ENCODE peak calls at places on chromosomes 2 and 18, in ten cellular contexts. Z is COR-L47; B is neural crest cell; T is NCI-H1694; G is activated naive CD4-positive, alpha-beta T cell treated with anti-CD3 and anti-CD28 coated beads for 36 hours; C is cardiac fibroblast; K is activated T-helper 1 cell treated with Interleukin-2 at 50 U/mL for 16 hours; D is iris pigment epithelial cell; E is GM19239; W is activated CD8-positive, alpha-beta memory T cell treated with anti-CD3 and anti-CD28 coated beads for 48 hours. Y is an unnamed sample.
A peak's percentile ranks its signal among the peaks of the same experiment; 100 is the strongest.

GRCh38 chr2:23453936-23454460 is 69.0 kb downstream of the KLHL29 start:
- DNase-seq in Z (no peak), B (no peak), T (no peak), G (no peak), C (no peak), K (no peak), D (no peak), E (no peak), W (no peak), Y (no peak)

GRCh38 chr2:190947711-190948251 is 66.2 kb downstream of the STAT1 start:
- DNase-seq in Z (no peak), B (no peak), T (no peak), G (peak; percentile 42), C (peak; percentile 88), K (no peak), D (peak; percentile 77), E (no peak), W (no peak), Y (peak; percentile 85)

GRCh38 chr2:73101626-73102256 is 11.0 kb downstream of the RAB11FIP5 start:
- DNase-seq in Z (no peak), B (no peak), T (no peak), G (no peak), C (no peak), K (no peak), D (peak; percentile 21), E (no peak), W (no peak), Y (peak; percentile 86)

GRCh38 chr18:50128506-50129271 is 66.3 kb downstream of the MYO5B start:
- DNase-seq in Z (peak; percentile 86), B (no peak), T (no peak), G (no peak), C (no peak), K (no peak), D (no peak), E (no peak), W (no peak), Y (no peak)

GRCh38 chr2:9800975-9801723 is 42.1 kb upstream of the TAF1B start:
- DNase-seq in Z (no peak), B (no peak), T (no peak), G (no peak), C (peak; percentile 45), K (peak; percentile 19), D (peak; percentile 72), E (no peak), W (no peak), Y (peak; percentile 72)

GRCh38 chr2:215364157-215365155 is 52.6 kb downstream of the ATIC start:
- DNase-seq in Z (no peak), B (no peak), T (no peak), G (no peak), C (peak; percentile 28), K (no peak), D (peak; percentile 21), E (no peak), W (no peak), Y (peak; percentile 31)

GRCh38 chr2:121595012-121595891 is 54.0 kb downstream of the CLASP1 start:
- DNase-seq in Z (no peak), B (no peak), T (no peak), G (no peak), C (no peak), K (no peak), D (no peak), E (no peak), W (no peak), Y (no peak)

GRCh38 chr2:218781691-218782528 is at the start of gene CYP27A1:
- DNase-seq in Z (peak; percentile 8), B (peak; percentile 16), T (no peak), G (no peak), C (peak; percentile 32), K (no peak), D (peak; percentile 27), E (no peak), W (no peak), Y (peak; percentile 44)

GRCh38 chr2:161992526-161992925 is 81.5 kb downstream of the DPP4 start:
- DNase-seq in Z (no peak), B (no peak), T (no peak), G (peak; percentile 80), C (peak; percentile 24), K (peak; percentile 47), D (peak; percentile 37), E (no peak), W (no peak), Y (peak; percentile 8)

GRCh38 chr2:101782427-101782792 is 84.9 kb downstream of the MAP4K4 start:
- DNase-seq in Z (no peak), B (no peak), T (no peak), G (no peak), C (no peak), K (no peak), D (no peak), E (no peak), W (no peak), Y (no peak)

GRCh38 chr2:68250196-68250595 is 2.1 kb downstream of the PPP3R1 start:
- DNase-seq in Z (no peak), B (no peak), T (no peak), G (no peak), C (no peak), K (no peak), D (no peak), E (no peak), W (no peak), Y (no peak)

GRCh38 chr2:223897669-223898314 is 47.3 kb downstream of the WDFY1 start:
- DNase-seq in Z (no peak), B (no peak), T (no peak), G (peak; percentile 16), C (no peak), K (no peak), D (no peak), E (no peak), W (no peak), Y (no peak)

GRCh38 chr18:60090170-60090569 is 190.4 kb downstream of the PMAIP1 start:
- DNase-seq in Z (no peak), B (no peak), T (no peak), G (no peak), C (peak; percentile 8), K (no peak), D (no peak), E (no peak), W (no peak), Y (no peak)

Y was measured in EH.